ENCODE peak calls at places on chromosomes 5 and 9, in four cellular contexts. One of them, this sample, is unnamed.

GRCh38 chr5:103216137-103216536 is 42.4 kb upstream of the MACIR start:
- DNase-seq in endothelial cell: no peak
- DNase-seq in Calu3: no peak
- DNase-seq in chondrocyte: no peak
- DNase-seq in this sample: no peak

GRCh38 chr9:91151014-91151740 is 210.5 kb downstream of the AUH start:
- DNase-seq in endothelial cell: no peak
- DNase-seq in Calu3: no peak
- DNase-seq in chondrocyte: no peak
- DNase-seq in this sample: no peak

GRCh38 chr9:137280478-137281344 is 3.2 kb downstream of the TOR4A start:
- DNase-seq in endothelial cell: peak; percentile 71
- DNase-seq in Calu3: no peak
- DNase-seq in chondrocyte: peak; percentile 94
- DNase-seq in this sample: no peak

GRCh38 chr5:180097926-180098325 is 26.4 kb upstream of the RNF130 start:
- DNase-seq in endothelial cell: no peak
- DNase-seq in Calu3: no peak
- DNase-seq in chondrocyte: no peak
- DNase-seq in this sample: no peak

GRCh38 chr5:13601152-13601551 is 343.3 kb downstream of the DNAH5 start:
- DNase-seq in endothelial cell: no peak
- DNase-seq in Calu3: no peak
- DNase-seq in chondrocyte: no peak
- DNase-seq in this sample: no peak

GRCh38 chr5:1536298-1537165 is 12.8 kb upstream of the LPCAT1 start:
- DNase-seq in endothelial cell: no peak
- DNase-seq in Calu3: no peak
- DNase-seq in chondrocyte: peak; percentile 17
- DNase-seq in this sample: no peak

GRCh38 chr5:1336106-1336561 is 8.8 kb downstream of the CLPTM1L start:
- DNase-seq in endothelial cell: no peak
- DNase-seq in Calu3: no peak
- DNase-seq in chondrocyte: peak; percentile 86
- DNase-seq in this sample: no peak

GRCh38 chr9:27094640-27095039 is 14.4 kb upstream of the TEK start:
- DNase-seq in endothelial cell: no peak
- DNase-seq in Calu3: no peak
- DNase-seq in chondrocyte: no peak
- DNase-seq in this sample: no peak

GRCh38 chr9:110261631-110262030 is 5.3 kb upstream of the TXN start:
- DNase-seq in endothelial cell: no peak
- DNase-seq in Calu3: no peak
- DNase-seq in chondrocyte: no peak
- DNase-seq in this sample: no peak

GRCh38 chr5:67607958-67608357 is 411.4 kb upstream of the CD180 start:
- DNase-seq in endothelial cell: no peak
- DNase-seq in Calu3: no peak
- DNase-seq in chondrocyte: no peak
- DNase-seq in this sample: no peak

GRCh38 chr5:159764283-159764927 is 151.9 kb upstream of the ADRA1B start:
- DNase-seq in endothelial cell: peak; percentile 13
- DNase-seq in Calu3: no peak
- DNase-seq in chondrocyte: no peak
- DNase-seq in this sample: no peak

GRCh38 chr9:95626885-95627558 is 110.3 kb upstream of the PTCH1 start:
- DNase-seq in endothelial cell: no peak
- DNase-seq in Calu3: peak; percentile 17
- DNase-seq in chondrocyte: no peak
- DNase-seq in this sample: no peak

GRCh38 chr9:116842658-116843057 is 155.6 kb downstream of the TRIM32 start:
- DNase-seq in endothelial cell: no peak
- DNase-seq in Calu3: no peak
- DNase-seq in chondrocyte: no peak
- DNase-seq in this sample: peak; percentile 35

GRCh38 chr9:121284733-121285451 is 16.9 kb downstream of the GSN start:
- DNase-seq in endothelial cell: no peak
- DNase-seq in Calu3: no peak
- DNase-seq in chondrocyte: no peak
- DNase-seq in this sample: no peak

GRCh38 chr5:34676409-34676808 is 20.3 kb downstream of the RAI14 start:
- DNase-seq in endothelial cell: no peak
- DNase-seq in Calu3: no peak
- DNase-seq in chondrocyte: no peak
- DNase-seq in this sample: no peak

GRCh38 chr5:44002381-44002901 is 386.8 kb downstream of the FGF10 start:
- DNase-seq in endothelial cell: no peak
- DNase-seq in Calu3: peak; percentile 61
- DNase-seq in chondrocyte: no peak
- DNase-seq in this sample: peak; percentile 14

GRCh38 chr5:52661903-52662302 is 125.8 kb upstream of the ITGA1 start:
- DNase-seq in endothelial cell: no peak
- DNase-seq in Calu3: no peak
- DNase-seq in chondrocyte: no peak
- DNase-seq in this sample: no peak

GRCh38 chr9:125631391-125632085 is 75.5 kb downstream of the MAPKAP1 start:
- DNase-seq in endothelial cell: peak; percentile 19
- DNase-seq in Calu3: peak; percentile 13
- DNase-seq in chondrocyte: no peak
- DNase-seq in this sample: peak; percentile 56

GRCh38 chr5:94891565-94892362 is 273.3 kb downstream of the SLF1 start:
- DNase-seq in endothelial cell: no peak
- DNase-seq in Calu3: no peak
- DNase-seq in chondrocyte: no peak
- DNase-seq in this sample: no peak

GRCh38 chr5:181191526-181192336 is 13.3 kb downstream of the TRIM7 start:
- DNase-seq in endothelial cell: peak; percentile 97
- DNase-seq in Calu3: peak; percentile 96
- DNase-seq in chondrocyte: peak; percentile 95
- DNase-seq in this sample: peak; percentile 96

GRCh38 chr5:27208051-27208450 is 169.7 kb upstream of the CDH9 start:
- DNase-seq in endothelial cell: no peak
- DNase-seq in Calu3: no peak
- DNase-seq in chondrocyte: no peak
- DNase-seq in this sample: no peak

GRCh38 chr5:34976347-34976746 is 47.0 kb downstream of the DNAJC21 start:
- DNase-seq in endothelial cell: no peak
- DNase-seq in Calu3: no peak
- DNase-seq in chondrocyte: no peak
- DNase-seq in this sample: no peak

GRCh38 chr5:170503970-170504525 is at the start of gene KCNIP1:
- DNase-seq in endothelial cell: peak; percentile 53
- DNase-seq in Calu3: peak; percentile 35
- DNase-seq in chondrocyte: no peak
- DNase-seq in this sample: no peak

GRCh38 chr5:55894135-55894534 is 43.0 kb downstream of the IL31RA start:
- DNase-seq in endothelial cell: no peak
- DNase-seq in Calu3: no peak
- DNase-seq in chondrocyte: no peak
- DNase-seq in this sample: no peak

GRCh38 chr5:5217371-5217770 is 77.2 kb downstream of the ADAMTS16 start:
- DNase-seq in endothelial cell: no peak
- DNase-seq in Calu3: no peak
- DNase-seq in chondrocyte: no peak
- DNase-seq in this sample: no peak

GRCh38 chr5:5158472-5158895 is 18.4 kb downstream of the ADAMTS16 start:
- DNase-seq in endothelial cell: no peak
- DNase-seq in Calu3: no peak
- DNase-seq in chondrocyte: no peak
- DNase-seq in this sample: no peak

GRCh38 chr5:17879276-17879675 is 245.0 kb downstream of the TAF11L14 start:
- DNase-seq in endothelial cell: no peak
- DNase-seq in Calu3: no peak
- DNase-seq in chondrocyte: no peak
- DNase-seq in this sample: no peak

GRCh38 chr5:17880869-17881268 is 246.6 kb downstream of the TAF11L14 start:
- DNase-seq in endothelial cell: no peak
- DNase-seq in Calu3: no peak
- DNase-seq in chondrocyte: no peak
- DNase-seq in this sample: no peak

GRCh38 chr5:17888155-17888554 is 253.9 kb downstream of the TAF11L14 start:
- DNase-seq in endothelial cell: no peak
- DNase-seq in Calu3: no peak
- DNase-seq in chondrocyte: no peak
- DNase-seq in this sample: no peak

GRCh38 chr5:17878541-17878940 is 244.3 kb downstream of the TAF11L14 start:
- DNase-seq in endothelial cell: no peak
- DNase-seq in Calu3: no peak
- DNase-seq in chondrocyte: no peak
- DNase-seq in this sample: no peak

GRCh38 chr5:17882760-17883488 is 248.7 kb downstream of the TAF11L14 start:
- DNase-seq in endothelial cell: no peak
- DNase-seq in Calu3: no peak
- DNase-seq in chondrocyte: no peak
- DNase-seq in this sample: no peak
- TF ChIP-seq CTCF in endothelial cell: no peak
- TF ChIP-seq CTCF in Calu3: no peak
- TF ChIP-seq CTCF in chondrocyte: no peak
- TF ChIP-seq CTCF in this sample: no peak

GRCh38 chr5:65194871-65195270 is 286.8 kb downstream of the ADAMTS6 start:
- DNase-seq in endothelial cell: no peak
- DNase-seq in Calu3: no peak
- DNase-seq in chondrocyte: no peak
- DNase-seq in this sample: no peak

GRCh38 chr5:65192326-65192725 is 289.4 kb downstream of the ADAMTS6 start:
- DNase-seq in endothelial cell: no peak
- DNase-seq in Calu3: no peak
- DNase-seq in chondrocyte: no peak
- DNase-seq in this sample: no peak

GRCh38 chr5:65191554-65192126 is 290.1 kb downstream of the ADAMTS6 start:
- DNase-seq in endothelial cell: no peak
- DNase-seq in Calu3: no peak
- DNase-seq in chondrocyte: no peak
- DNase-seq in this sample: no peak

GRCh38 chr5:65186646-65187227 is 295.0 kb downstream of the ADAMTS6 start:
- DNase-seq in endothelial cell: no peak
- DNase-seq in Calu3: no peak
- DNase-seq in chondrocyte: no peak
- DNase-seq in this sample: no peak

DNA sequence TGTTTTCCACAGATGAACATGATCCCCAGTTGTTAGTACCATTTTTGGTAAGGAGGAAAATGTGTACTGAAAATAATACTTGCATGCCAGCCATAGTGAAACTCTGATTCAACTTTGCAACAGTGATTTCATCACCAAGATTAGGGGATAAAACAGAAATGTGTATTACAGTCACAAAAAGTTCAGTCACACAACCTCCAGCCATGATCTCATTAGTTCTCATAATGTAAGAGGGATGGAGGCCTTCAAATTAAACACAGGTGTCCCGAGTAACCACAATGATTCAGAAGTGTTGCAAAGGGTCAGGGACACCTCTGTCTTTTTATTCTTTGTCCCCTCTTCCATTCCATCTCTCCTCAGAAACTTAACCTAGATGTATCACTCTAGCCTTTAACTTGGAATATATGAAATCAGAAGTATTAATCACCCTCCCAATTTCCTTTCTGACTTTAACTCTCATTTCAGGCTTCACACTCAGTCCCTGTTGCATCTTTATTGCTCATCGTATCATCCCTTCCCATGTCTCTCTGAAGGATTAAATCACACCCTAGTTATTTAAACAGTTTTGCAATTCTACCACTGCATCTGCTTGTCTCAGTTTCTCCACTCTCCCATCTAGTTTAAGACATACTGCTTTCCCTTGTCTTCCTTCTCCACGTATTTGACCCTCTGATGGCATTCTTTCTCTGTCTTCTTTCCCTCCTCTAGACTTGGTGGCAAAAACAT is 291.2 kb downstream of the ADAMTS6 start:
- DNase-seq in endothelial cell: no peak
- DNase-seq in Calu3: no peak
- DNase-seq in chondrocyte: no peak
- DNase-seq in this sample: no peak
- TF ChIP-seq CTCF in endothelial cell: no peak
- TF ChIP-seq CTCF in Calu3: no peak
- TF ChIP-seq CTCF in chondrocyte: no peak
- TF ChIP-seq CTCF in this sample: no peak

GRCh38 chr5:126234563-126235195 is 188.5 kb upstream of the GRAMD2B start:
- DNase-seq in endothelial cell: peak; percentile 45
- DNase-seq in Calu3: peak; percentile 54
- DNase-seq in chondrocyte: no peak
- DNase-seq in this sample: no peak
- TF ChIP-seq CTCF in endothelial cell: peak; percentile 71
- TF ChIP-seq CTCF in Calu3: peak; percentile 59
- TF ChIP-seq CTCF in chondrocyte: peak; percentile 81
- TF ChIP-seq CTCF in this sample: peak; percentile 67

GRCh38 chr5:69364850-69365249 is 4.5 kb downstream of the AK6 start:
- DNase-seq in endothelial cell: no peak
- DNase-seq in Calu3: no peak
- DNase-seq in chondrocyte: no peak
- DNase-seq in this sample: no peak

GRCh38 chr5:69367697-69368279 is 1.5 kb downstream of the AK6 start:
- DNase-seq in endothelial cell: no peak
- DNase-seq in Calu3: no peak
- DNase-seq in chondrocyte: no peak
- DNase-seq in this sample: no peak

GRCh38 chr5:69360442-69360841 is 8.9 kb downstream of the AK6 start:
- DNase-seq in endothelial cell: no peak
- DNase-seq in Calu3: no peak
- DNase-seq in chondrocyte: no peak
- DNase-seq in this sample: no peak

GRCh38 chr5:69368458-69369368 is 607 bp downstream of the AK6 start:
- DNase-seq in endothelial cell: peak; percentile 11
- DNase-seq in Calu3: peak; percentile 5
- DNase-seq in chondrocyte: no peak
- DNase-seq in this sample: no peak

GRCh38 chr5:69364414-69364813 is 4.9 kb downstream of the AK6 start:
- DNase-seq in endothelial cell: no peak
- DNase-seq in Calu3: no peak
- DNase-seq in chondrocyte: no peak
- DNase-seq in this sample: no peak
- TF ChIP-seq CTCF in endothelial cell: peak; percentile 60
- TF ChIP-seq CTCF in Calu3: no peak
- TF ChIP-seq CTCF in chondrocyte: peak; percentile 71
- TF ChIP-seq CTCF in this sample: peak; percentile 43

DNA sequence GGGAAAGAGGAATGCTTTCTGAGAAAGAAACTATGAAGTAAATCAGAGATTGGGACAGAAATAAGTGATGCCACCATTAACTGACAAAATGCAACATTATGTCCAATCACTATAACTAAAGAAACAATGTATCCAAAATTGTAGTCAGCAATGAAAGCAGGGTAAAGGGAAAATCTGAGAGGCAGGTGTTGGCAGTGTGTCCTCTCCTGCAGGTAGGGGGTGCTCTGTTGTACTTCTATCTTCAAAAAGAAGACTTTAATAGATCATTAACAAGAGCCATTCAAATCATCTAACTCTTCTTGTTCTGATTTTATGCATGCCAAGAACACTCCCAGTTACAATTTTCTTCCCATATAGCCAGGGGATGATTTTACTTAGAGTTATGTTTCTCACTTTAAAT is 1275.7 kb downstream of the PTPRD start:
- DNase-seq in endothelial cell: no peak
- DNase-seq in Calu3: no peak
- DNase-seq in chondrocyte: no peak
- DNase-seq in this sample: no peak
- TF ChIP-seq CTCF in endothelial cell: no peak
- TF ChIP-seq CTCF in Calu3: no peak
- TF ChIP-seq CTCF in chondrocyte: peak; percentile 10
- TF ChIP-seq CTCF in this sample: no peak

GRCh38 chr9:134863306-134863902 is 17.2 kb upstream of the FCN2 start:
- DNase-seq in endothelial cell: no peak
- DNase-seq in Calu3: no peak
- DNase-seq in chondrocyte: no peak
- DNase-seq in this sample: no peak
- TF ChIP-seq CTCF in endothelial cell: no peak
- TF ChIP-seq CTCF in Calu3: no peak
- TF ChIP-seq CTCF in chondrocyte: no peak
- TF ChIP-seq CTCF in this sample: no peak

This sample was measured in Caco-2.